ENCODE peak calls at places on chromosomes 2 and 18, in four cellular contexts. One of them, this sample, is unnamed.

GRCh38 chr2:178404380-178404767 is 46.6 kb downstream of the PRKRA start:
- DNase-seq in GM04504: peak
- DNase-seq in activated T-cell treated with anti-CD3 and anti-CD28 coated beads, Interleukin-2, amount 50 U/mL, for 4 hours: no peak
- DNase-seq in NCI-H1436: no peak
- DNase-seq in this sample: no peak

GRCh38 chr2:42995752-42996422 is 203.5 kb upstream of the HAAO start:
- DNase-seq in NCI-H1436: no peak
- DNase-seq in GM04504: no peak
- DNase-seq in activated T-cell treated with anti-CD3 and anti-CD28 coated beads, Interleukin-2, amount 50 U/mL, for 4 hours: no peak
- DNase-seq in this sample: no peak

GRCh38 chr18:10923671-10924070 is 225.7 kb downstream of the PIEZO2 start:
- DNase-seq in GM04504: no peak
- DNase-seq in activated T-cell treated with anti-CD3 and anti-CD28 coated beads, Interleukin-2, amount 50 U/mL, for 4 hours: no peak
- DNase-seq in NCI-H1436: no peak
- DNase-seq in this sample: no peak

GRCh38 chr2:96264656-96265348 is 995 bp downstream of the TMEM127 start:
- DNase-seq in activated T-cell treated with anti-CD3 and anti-CD28 coated beads, Interleukin-2, amount 50 U/mL, for 4 hours: peak
- DNase-seq in NCI-H1436: no peak
- DNase-seq in GM04504: no peak
- DNase-seq in this sample: peak

GRCh38 chr18:77267957-77268356 is 18.3 kb downstream of the GALR1 start:
- DNase-seq in activated T-cell treated with anti-CD3 and anti-CD28 coated beads, Interleukin-2, amount 50 U/mL, for 4 hours: no peak
- DNase-seq in NCI-H1436: no peak
- DNase-seq in GM04504: no peak
- DNase-seq in this sample: no peak

GRCh38 chr2:11416931-11417330 is 49.0 kb downstream of the E2F6 start:
- DNase-seq in activated T-cell treated with anti-CD3 and anti-CD28 coated beads, Interleukin-2, amount 50 U/mL, for 4 hours: no peak
- DNase-seq in NCI-H1436: no peak
- DNase-seq in GM04504: no peak
- DNase-seq in this sample: no peak

GRCh38 chr2:172102858-172103359 is at the start of gene DLX2:
- DNase-seq in activated T-cell treated with anti-CD3 and anti-CD28 coated beads, Interleukin-2, amount 50 U/mL, for 4 hours: no peak
- DNase-seq in GM04504: peak
- DNase-seq in NCI-H1436: peak
- DNase-seq in this sample: peak

GRCh38 chr2:143442203-143442602 is 313.0 kb downstream of the ARHGAP15 start:
- DNase-seq in activated T-cell treated with anti-CD3 and anti-CD28 coated beads, Interleukin-2, amount 50 U/mL, for 4 hours: no peak
- DNase-seq in GM04504: no peak
- DNase-seq in NCI-H1436: no peak
- DNase-seq in this sample: no peak

GRCh38 chr2:102147935-102148334 is 5.4 kb downstream of the IL1R1 start:
- DNase-seq in NCI-H1436: no peak
- DNase-seq in activated T-cell treated with anti-CD3 and anti-CD28 coated beads, Interleukin-2, amount 50 U/mL, for 4 hours: peak
- DNase-seq in GM04504: no peak
- DNase-seq in this sample: no peak

GRCh38 chr2:132438650-132439030 is 22.0 kb downstream of the GPR39 start:
- DNase-seq in activated T-cell treated with anti-CD3 and anti-CD28 coated beads, Interleukin-2, amount 50 U/mL, for 4 hours: no peak
- DNase-seq in NCI-H1436: no peak
- DNase-seq in GM04504: peak
- DNase-seq in this sample: no peak

GRCh38 chr2:148917431-148917830 is 42.4 kb downstream of the KIF5C start:
- DNase-seq in NCI-H1436: no peak
- DNase-seq in GM04504: no peak
- DNase-seq in activated T-cell treated with anti-CD3 and anti-CD28 coated beads, Interleukin-2, amount 50 U/mL, for 4 hours: no peak
- DNase-seq in this sample: no peak

GRCh38 chr2:26648516-26648915 is 7.3 kb upstream of the CIB4 start:
- DNase-seq in NCI-H1436: no peak
- DNase-seq in GM04504: no peak
- DNase-seq in activated T-cell treated with anti-CD3 and anti-CD28 coated beads, Interleukin-2, amount 50 U/mL, for 4 hours: no peak
- DNase-seq in this sample: no peak

GRCh38 chr2:189347540-189347939 is 93.7 kb upstream of the WDR75 start:
- DNase-seq in NCI-H1436: no peak
- DNase-seq in GM04504: peak
- DNase-seq in activated T-cell treated with anti-CD3 and anti-CD28 coated beads, Interleukin-2, amount 50 U/mL, for 4 hours: no peak
- DNase-seq in this sample: no peak

GRCh38 chr2:235804676-235805075 is 310.8 kb downstream of the AGAP1 start:
- DNase-seq in GM04504: no peak
- DNase-seq in activated T-cell treated with anti-CD3 and anti-CD28 coated beads, Interleukin-2, amount 50 U/mL, for 4 hours: no peak
- DNase-seq in NCI-H1436: no peak
- DNase-seq in this sample: no peak

GRCh38 chr2:112055833-112056625 is 960 bp downstream of the TMEM87B start:
- DNase-seq in GM04504: peak
- DNase-seq in NCI-H1436: peak
- DNase-seq in activated T-cell treated with anti-CD3 and anti-CD28 coated beads, Interleukin-2, amount 50 U/mL, for 4 hours: no peak
- DNase-seq in this sample: peak

GRCh38 chr18:39742015-39742466 is 2176.4 kb upstream of the CELF4 start:
- DNase-seq in activated T-cell treated with anti-CD3 and anti-CD28 coated beads, Interleukin-2, amount 50 U/mL, for 4 hours: no peak
- DNase-seq in GM04504: no peak
- DNase-seq in NCI-H1436: peak
- DNase-seq in this sample: no peak

GRCh38 chr2:207692206-207693065 is 19.0 kb upstream of the CCNYL1 start:
- DNase-seq in GM04504: no peak
- DNase-seq in NCI-H1436: peak
- DNase-seq in activated T-cell treated with anti-CD3 and anti-CD28 coated beads, Interleukin-2, amount 50 U/mL, for 4 hours: peak
- DNase-seq in this sample: peak

GRCh38 chr2:85355073-85355410 is 473 bp downstream of the ELMOD3 start:
- DNase-seq in activated T-cell treated with anti-CD3 and anti-CD28 coated beads, Interleukin-2, amount 50 U/mL, for 4 hours: no peak
- DNase-seq in NCI-H1436: no peak
- DNase-seq in GM04504: no peak
- DNase-seq in this sample: no peak

GRCh38 chr2:104909317-104909716 is 55.4 kb downstream of the POU3F3 start:
- DNase-seq in activated T-cell treated with anti-CD3 and anti-CD28 coated beads, Interleukin-2, amount 50 U/mL, for 4 hours: no peak
- DNase-seq in NCI-H1436: no peak
- DNase-seq in GM04504: no peak
- DNase-seq in this sample: no peak